ENCODE peak calls at places on chromosomes 12 and 14, in eight cellular contexts. One of them, this sample, is unnamed.

GRCh38 chr14:96479435-96480146 is 22.6 kb upstream of the PAPOLA start:
- DNase-seq in vagina: no peak
- DNase-seq in H1: no peak
- DNase-seq in HCT116: no peak
- DNase-seq in K562: no peak
- DNase-seq in spleen: no peak
- DNase-seq in GM12891: no peak
- DNase-seq in breast epithelium: no peak
- DNase-seq in this sample: no peak

GRCh38 chr12:46386877-46387629 is 14.5 kb upstream of the SLC38A2 start:
- DNase-seq in GM12891: no peak
- DNase-seq in HCT116: no peak
- DNase-seq in breast epithelium: no peak
- DNase-seq in spleen: peak; percentile 82
- DNase-seq in vagina: no peak
- DNase-seq in H1: no peak
- DNase-seq in K562: peak; percentile 38
- DNase-seq in this sample: no peak

GRCh38 chr14:51095854-51096823 is 1.2 kb upstream of the TRIM9 start:
- DNase-seq in K562: no peak
- DNase-seq in spleen: no peak
- DNase-seq in H1: no peak
- DNase-seq in vagina: no peak
- DNase-seq in GM12891: no peak
- DNase-seq in HCT116: no peak
- DNase-seq in breast epithelium: no peak
- DNase-seq in this sample: no peak

GRCh38 chr12:89700191-89700810 is 8.3 kb downstream of the ATP2B1 start:
- DNase-seq in H1: no peak
- DNase-seq in K562: no peak
- DNase-seq in vagina: no peak
- DNase-seq in breast epithelium: no peak
- DNase-seq in spleen: no peak
- DNase-seq in GM12891: no peak
- DNase-seq in HCT116: no peak
- DNase-seq in this sample: no peak

GRCh38 chr14:97634786-97635185 is 837.6 kb downstream of the VRK1 start:
- DNase-seq in HCT116: no peak
- DNase-seq in vagina: no peak
- DNase-seq in GM12891: no peak
- DNase-seq in breast epithelium: no peak
- DNase-seq in K562: no peak
- DNase-seq in spleen: no peak
- DNase-seq in H1: no peak
- DNase-seq in this sample: no peak

GRCh38 chr12:108745641-108746040 is 14.3 kb upstream of the CORO1C start:
- DNase-seq in GM12891: no peak
- DNase-seq in spleen: no peak
- DNase-seq in breast epithelium: no peak
- DNase-seq in H1: no peak
- DNase-seq in HCT116: no peak
- DNase-seq in K562: no peak
- DNase-seq in vagina: no peak
- DNase-seq in this sample: no peak

GRCh38 chr14:100547633-100548294 is 39.5 kb downstream of the BEGAIN start:
- DNase-seq in vagina: no peak
- DNase-seq in HCT116: peak; percentile 55
- DNase-seq in spleen: peak; percentile 83
- DNase-seq in breast epithelium: no peak
- DNase-seq in H1: no peak
- DNase-seq in GM12891: no peak
- DNase-seq in K562: no peak
- DNase-seq in this sample: no peak

GRCh38 chr12:67630373-67631088 is 18.0 kb upstream of the DYRK2 start:
- DNase-seq in GM12891: peak; percentile 25
- DNase-seq in K562: peak; percentile 30
- DNase-seq in breast epithelium: peak; percentile 40
- DNase-seq in spleen: peak; percentile 95
- DNase-seq in HCT116: no peak
- DNase-seq in vagina: no peak
- DNase-seq in H1: peak; percentile 17
- DNase-seq in this sample: no peak

GRCh38 chr14:74653386-74654138 is 41.5 kb upstream of the LTBP2 start:
- DNase-seq in vagina: no peak
- DNase-seq in K562: no peak
- DNase-seq in spleen: no peak
- DNase-seq in H1: no peak
- DNase-seq in GM12891: no peak
- DNase-seq in breast epithelium: no peak
- DNase-seq in HCT116: no peak
- DNase-seq in this sample: no peak

GRCh38 chr14:96122496-96122895 is 82.1 kb upstream of the BDKRB2 start:
- DNase-seq in GM12891: no peak
- DNase-seq in spleen: no peak
- DNase-seq in HCT116: no peak
- DNase-seq in vagina: peak; percentile 77
- DNase-seq in breast epithelium: no peak
- DNase-seq in K562: no peak
- DNase-seq in H1: no peak
- DNase-seq in this sample: no peak

DNA sequence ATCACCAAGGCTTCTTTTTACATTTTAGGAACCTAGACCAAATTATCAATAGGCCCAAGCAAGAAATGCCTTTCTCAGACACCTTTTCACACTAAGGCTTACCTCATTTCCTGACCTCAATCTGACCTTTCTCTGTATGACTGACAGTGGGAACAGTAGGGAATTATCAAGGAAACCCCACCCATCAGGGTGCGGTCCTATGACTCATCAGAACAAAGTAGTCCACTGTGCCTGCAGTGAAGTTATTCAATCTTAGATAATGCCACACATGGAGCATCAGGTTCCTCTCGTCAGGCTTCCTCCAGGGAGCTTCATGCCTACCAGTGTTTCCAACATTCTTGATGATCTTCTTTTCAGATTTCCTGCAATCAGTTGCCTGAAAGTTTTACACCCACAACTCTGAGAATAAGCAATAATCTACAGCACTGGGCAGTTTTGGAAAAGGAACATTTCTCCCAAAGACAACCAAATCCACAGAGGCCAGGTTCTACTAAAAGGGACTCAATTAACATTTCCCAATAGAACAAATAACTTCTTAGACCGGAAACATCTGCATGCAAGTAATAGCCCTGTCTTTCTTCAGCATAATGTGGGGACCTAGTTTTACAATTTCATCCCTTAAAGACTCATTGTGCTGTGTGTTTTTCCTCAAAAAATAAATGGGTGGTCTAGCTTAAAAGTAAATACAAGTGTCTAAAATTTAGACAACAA is 35.9 kb upstream of the TMTC2 start:
- DNase-seq in spleen: no peak
- DNase-seq in HCT116: peak; percentile 99
- DNase-seq in GM12891: no peak
- DNase-seq in K562: no peak
- DNase-seq in H1: no peak
- DNase-seq in breast epithelium: no peak
- DNase-seq in vagina: no peak
- DNase-seq in this sample: no peak
- TF ChIP-seq POLR2AphosphoS5 in spleen: no peak
- TF ChIP-seq POLR2AphosphoS5 in HCT116: peak; percentile 79
- TF ChIP-seq POLR2AphosphoS5 in GM12891: no peak
- TF ChIP-seq POLR2AphosphoS5 in K562: no peak
- TF ChIP-seq POLR2AphosphoS5 in H1: no peak
- TF ChIP-seq POLR2AphosphoS5 in breast epithelium: no peak
- TF ChIP-seq POLR2AphosphoS5 in vagina: no peak
- TF ChIP-seq POLR2AphosphoS5 in this sample: no peak

GRCh38 chr12:27014085-27014858 is at the start of gene TM7SF3:
- DNase-seq in vagina: peak; percentile 90
- DNase-seq in HCT116: peak; percentile 77
- DNase-seq in H1: peak; percentile 89
- DNase-seq in breast epithelium: peak; percentile 89
- DNase-seq in GM12891: peak; percentile 86
- DNase-seq in spleen: peak; percentile 100
- DNase-seq in K562: peak; percentile 91
- DNase-seq in this sample: peak; percentile 88

GRCh38 chr12:27012239-27012981 is 1.8 kb downstream of the TM7SF3 start:
- DNase-seq in K562: no peak
- DNase-seq in spleen: no peak
- DNase-seq in vagina: no peak
- DNase-seq in breast epithelium: no peak
- DNase-seq in GM12891: no peak
- DNase-seq in HCT116: no peak
- DNase-seq in H1: no peak
- DNase-seq in this sample: no peak

GRCh38 chr12:27013606-27014084 is 539 bp downstream of the TM7SF3 start:
- DNase-seq in spleen: no peak
- DNase-seq in H1: no peak
- DNase-seq in HCT116: no peak
- DNase-seq in breast epithelium: no peak
- DNase-seq in GM12891: peak; percentile 6
- DNase-seq in K562: peak; percentile 25
- DNase-seq in vagina: no peak
- DNase-seq in this sample: no peak

GRCh38 chr12:27014859-27015729 is 910 bp upstream of the TM7SF3 start:
- DNase-seq in breast epithelium: no peak
- DNase-seq in spleen: no peak
- DNase-seq in K562: peak; percentile 10
- DNase-seq in GM12891: no peak
- DNase-seq in vagina: no peak
- DNase-seq in HCT116: no peak
- DNase-seq in H1: no peak
- DNase-seq in this sample: no peak

GRCh38 chr12:27012982-27013255 is 1.3 kb downstream of the TM7SF3 start:
- DNase-seq in K562: no peak
- DNase-seq in vagina: no peak
- DNase-seq in breast epithelium: no peak
- DNase-seq in H1: no peak
- DNase-seq in HCT116: no peak
- DNase-seq in spleen: no peak
- DNase-seq in GM12891: no peak
- DNase-seq in this sample: no peak
- TF ChIP-seq POLR2A in K562: no peak
- TF ChIP-seq POLR2A in vagina: no peak
- TF ChIP-seq POLR2A in breast epithelium: no peak
- TF ChIP-seq POLR2A in H1: no peak
- TF ChIP-seq POLR2A in HCT116: no peak
- TF ChIP-seq POLR2A in spleen: no peak
- TF ChIP-seq POLR2A in GM12891: no peak
- TF ChIP-seq POLR2A in this sample: no peak

GRCh38 chr14:102663031-102663430 is 70.6 kb downstream of the RCOR1 start:
- DNase-seq in vagina: no peak
- DNase-seq in HCT116: no peak
- DNase-seq in K562: no peak
- DNase-seq in breast epithelium: no peak
- DNase-seq in H1: peak; percentile 46
- DNase-seq in GM12891: no peak
- DNase-seq in spleen: no peak
- DNase-seq in this sample: no peak
- TF ChIP-seq POLR2AphosphoS5 in vagina: no peak
- TF ChIP-seq POLR2AphosphoS5 in HCT116: no peak
- TF ChIP-seq POLR2AphosphoS5 in K562: no peak
- TF ChIP-seq POLR2AphosphoS5 in breast epithelium: no peak
- TF ChIP-seq POLR2AphosphoS5 in H1: peak; percentile 56
- TF ChIP-seq POLR2AphosphoS5 in GM12891: no peak
- TF ChIP-seq POLR2AphosphoS5 in spleen: no peak
- TF ChIP-seq POLR2AphosphoS5 in this sample: no peak

DNA sequence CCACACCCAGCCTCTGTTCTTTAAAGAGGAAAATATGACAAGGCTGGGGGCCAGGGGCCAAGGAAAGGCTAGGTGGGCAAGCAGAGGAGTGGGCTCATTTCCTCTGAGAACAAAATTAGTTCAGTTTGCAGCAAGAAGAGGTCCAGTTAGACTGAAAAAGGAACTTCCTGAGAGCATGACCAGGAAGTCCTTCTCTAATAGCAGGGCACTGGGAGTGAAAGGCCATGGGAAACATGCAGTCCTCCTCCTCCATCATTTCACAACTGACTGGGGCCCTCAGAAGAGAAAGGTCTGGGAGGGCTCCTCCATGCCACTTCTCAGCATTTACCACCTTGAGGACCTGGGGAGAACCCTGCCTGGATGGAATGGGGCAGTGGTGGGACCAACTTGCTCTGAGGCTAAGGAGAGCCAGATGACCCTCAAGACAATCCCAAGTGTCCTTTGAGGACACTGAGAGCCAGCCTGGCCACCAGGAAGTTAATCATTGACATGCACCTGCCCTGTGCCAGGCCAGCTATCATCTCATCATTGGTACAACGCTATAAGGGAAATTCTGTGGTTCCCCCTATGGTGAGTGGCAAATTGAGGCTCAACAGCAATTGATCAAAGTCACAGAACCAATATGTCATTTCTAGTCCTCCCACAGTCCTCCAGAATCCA is 2.0 kb downstream of the AQP2 start:
- DNase-seq in breast epithelium: no peak
- DNase-seq in H1: no peak
- DNase-seq in spleen: peak; percentile 15
- DNase-seq in K562: no peak
- DNase-seq in HCT116: no peak
- DNase-seq in GM12891: no peak
- DNase-seq in vagina: no peak
- DNase-seq in this sample: no peak
- TF ChIP-seq POLR2A in breast epithelium: no peak
- TF ChIP-seq POLR2A in H1: no peak
- TF ChIP-seq POLR2A in spleen: no peak
- TF ChIP-seq POLR2A in K562: no peak
- TF ChIP-seq POLR2A in HCT116: no peak
- TF ChIP-seq POLR2A in GM12891: no peak
- TF ChIP-seq POLR2A in vagina: no peak
- TF ChIP-seq POLR2A in this sample: no peak

DNA sequence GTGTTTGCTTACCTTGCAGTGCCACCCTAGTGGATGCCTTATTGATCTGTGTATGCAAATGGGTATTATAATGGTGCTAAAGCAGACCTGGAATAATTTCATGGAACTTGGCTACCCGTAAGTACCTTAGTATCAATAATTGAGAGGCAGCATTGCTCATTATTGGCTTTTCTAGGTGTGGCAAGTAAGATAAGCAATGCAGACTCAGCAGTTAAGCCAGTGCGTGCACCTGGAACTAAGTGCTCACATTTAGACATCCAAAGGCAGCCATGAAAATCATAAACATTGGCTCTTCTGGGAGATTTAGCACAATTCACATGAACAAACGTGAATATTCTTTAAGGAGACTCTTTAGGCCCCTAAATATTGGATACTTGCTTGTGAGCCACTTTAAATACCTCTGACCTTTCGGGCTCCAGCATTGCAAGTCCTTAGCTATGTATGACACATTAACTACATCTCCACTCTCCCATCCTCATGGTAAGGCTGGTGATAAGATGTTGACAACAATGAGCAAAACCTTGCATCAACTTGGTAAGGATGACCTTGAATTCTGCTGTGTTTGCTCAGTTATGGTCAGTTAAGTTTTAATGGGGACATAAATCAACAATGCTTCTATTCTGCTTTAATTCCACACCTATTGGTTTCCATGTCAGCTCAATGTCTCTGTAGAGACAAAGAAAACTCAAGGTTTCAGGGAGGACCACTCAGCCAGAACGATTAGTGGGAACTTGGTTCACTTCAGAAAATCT is 112.0 kb downstream of the SLC5A8 start:
- DNase-seq in GM12891: no peak
- DNase-seq in spleen: no peak
- DNase-seq in breast epithelium: no peak
- DNase-seq in H1: no peak
- DNase-seq in HCT116: no peak
- DNase-seq in vagina: no peak
- DNase-seq in K562: no peak
- DNase-seq in this sample: no peak
- TF ChIP-seq POLR2AphosphoS5 in GM12891: no peak
- TF ChIP-seq POLR2AphosphoS5 in spleen: no peak
- TF ChIP-seq POLR2AphosphoS5 in breast epithelium: no peak
- TF ChIP-seq POLR2AphosphoS5 in H1: no peak
- TF ChIP-seq POLR2AphosphoS5 in HCT116: no peak
- TF ChIP-seq POLR2AphosphoS5 in vagina: no peak
- TF ChIP-seq POLR2AphosphoS5 in K562: no peak
- TF ChIP-seq POLR2AphosphoS5 in this sample: no peak

GRCh38 chr14:93972618-93973205 is 3.7 kb downstream of the ASB2 start:
- DNase-seq in vagina: no peak
- DNase-seq in spleen: no peak
- DNase-seq in GM12891: no peak
- DNase-seq in K562: no peak
- DNase-seq in HCT116: no peak
- DNase-seq in H1: no peak
- DNase-seq in breast epithelium: no peak
- DNase-seq in this sample: no peak
- TF ChIP-seq POLR2A in vagina: no peak
- TF ChIP-seq POLR2A in spleen: no peak
- TF ChIP-seq POLR2A in GM12891: no peak
- TF ChIP-seq POLR2A in K562: no peak
- TF ChIP-seq POLR2A in HCT116: no peak
- TF ChIP-seq POLR2A in H1: no peak
- TF ChIP-seq POLR2A in breast epithelium: no peak
- TF ChIP-seq POLR2A in this sample: no peak

This sample was measured in GM12892.